ENCODE peak calls at places on chromosomes 13 and 19, in six cellular contexts. D is lower leg skin, N is astrocyte of the cerebellum, O is iris pigment epithelial cell, Y is T-helper 9 cell, E is head of caudate nucleus. P is an unnamed sample.

GRCh38 chr13:85508683-85509329 is 290.4 kb downstream of the SLITRK6 start:
- DNase-seq in N (no peak), E (no peak), O (peak; percentile 21), D (no peak), Y (no peak), P (no peak)

GRCh38 chr13:110492299-110493160 is 69.0 kb downstream of the RAB20 start:
- DNase-seq in Y (no peak), N (no peak), D (no peak), E (no peak), O (no peak), P (no peak)

GRCh38 chr19:5130371-5131030 is 161.6 kb downstream of the KDM4B start:
- DNase-seq in O (no peak), D (no peak), E (no peak), N (no peak), Y (peak; percentile 7), P (no peak)

GRCh38 chr19:58476498-58477015 is 405 bp downstream of the ZNF446 start:
- DNase-seq in N (no peak), E (no peak), Y (no peak), O (peak; percentile 18), D (no peak), P (no peak)

GRCh38 chr13:98484289-98485219 is 92.4 kb downstream of the STK24 start:
- DNase-seq in O (peak; percentile 97), D (peak; percentile 95), Y (peak; percentile 66), E (no peak), N (peak; percentile 65), P (peak; percentile 14)

GRCh38 chr13:71801781-71802180 is 65.2 kb downstream of the DACH1 start:
- DNase-seq in O (no peak), N (no peak), Y (no peak), E (no peak), D (no peak), P (peak; percentile 99)

GRCh38 chr13:56459291-56459690 is 681.4 kb upstream of the PRR20A start:
- DNase-seq in D (no peak), E (no peak), O (no peak), Y (no peak), N (no peak), P (no peak)

GRCh38 chr13:49495783-49496762 is at the start of gene PHF11:
- DNase-seq in Y (peak; percentile 81), D (peak; percentile 96), N (no peak), E (peak; percentile 74), O (peak; percentile 73), P (no peak)

GRCh38 chr13:111204438-111205177 is 89.5 kb downstream of the ARHGEF7 start:
- DNase-seq in E (no peak), Y (no peak), N (no peak), O (peak; percentile 86), D (peak; percentile 87), P (no peak)

GRCh38 chr13:77853701-77854100 is 64.9 kb downstream of the EDNRB start:
- DNase-seq in Y (no peak), D (no peak), E (no peak), N (no peak), O (no peak), P (no peak)

GRCh38 chr19:19256072-19256969 is 16.8 kb downstream of the TM6SF2 start:
- DNase-seq in D (no peak), O (no peak), Y (no peak), N (no peak), E (no peak), P (no peak)

GRCh38 chr19:34317311-34317927 is 47.6 kb upstream of the GPI start:
- DNase-seq in O (peak; percentile 32), E (no peak), N (no peak), D (peak; percentile 82), Y (peak; percentile 24), P (no peak)

GRCh38 chr13:79782541-79783216 is 301.7 kb downstream of the NDFIP2 start:
- DNase-seq in D (no peak), N (peak; percentile 39), O (peak; percentile 65), Y (no peak), E (peak; percentile 36), P (no peak)

GRCh38 chr19:55486971-55487883 is 1.0 kb upstream of the SSC5D start:
- DNase-seq in D (no peak), Y (no peak), O (peak; percentile 96), E (no peak), N (peak; percentile 88), P (no peak)

GRCh38 chr13:113511361-113511760 is 20.9 kb upstream of the DCUN1D2 start:
- DNase-seq in D (no peak), N (no peak), Y (no peak), O (no peak), E (no peak), P (no peak)

GRCh38 chr19:16626796-16627193 is 1.2 kb downstream of the MED26 start:
- DNase-seq in N (no peak), O (no peak), Y (no peak), D (no peak), E (no peak), P (no peak)

GRCh38 chr13:111902726-111903125 is 164.2 kb upstream of the SOX1 start:
- DNase-seq in N (no peak), O (no peak), E (peak; percentile 14), D (peak; percentile 36), Y (no peak), P (no peak)

GRCh38 chr13:20808874-20809273 is 35.1 kb upstream of the EEF1AKMT1 start:
- DNase-seq in O (no peak), E (no peak), D (no peak), Y (no peak), N (no peak), P (no peak)

GRCh38 chr13:50599046-50599445 is 244.4 kb downstream of the DLEU7 start:
- DNase-seq in O (no peak), D (no peak), Y (no peak), N (no peak), E (no peak), P (no peak)

GRCh38 chr13:51453959-51454703 is 1.3 kb upstream of the INTS6 start:
- DNase-seq in E (no peak), D (peak; percentile 86), N (no peak), Y (peak; percentile 15), O (peak; percentile 27), P (peak; percentile 62)

GRCh38 chr13:28528388-28528787 is 33.5 kb upstream of the FLT1 start:
- DNase-seq in N (no peak), Y (no peak), D (no peak), O (no peak), E (no peak), P (no peak)

GRCh38 chr19:49331616-49332055 is 3.6 kb upstream of the CD37 start:
- DNase-seq in D (peak; percentile 74), N (peak; percentile 4), O (peak; percentile 85), Y (peak; percentile 31), E (peak; percentile 75), P (peak; percentile 16)

GRCh38 chr19:28319208-28319607 is 893.7 kb downstream of the UQCRFS1 start:
- DNase-seq in E (no peak), N (no peak), Y (no peak), O (no peak), D (no peak), P (no peak)

GRCh38 chr13:94984974-94985373 is 272.6 kb upstream of the SOX21 start:
- DNase-seq in N (no peak), D (no peak), Y (no peak), O (no peak), E (no peak), P (no peak)

GRCh38 chr13:97809576-97809975 is 143.9 kb upstream of the IPO5 start:
- DNase-seq in N (peak; percentile 13), Y (no peak), E (no peak), O (peak; percentile 11), D (no peak), P (no peak)

GRCh38 chr19:36093687-36094086 is 17.3 kb upstream of the OVOL3 start:
- DNase-seq in O (no peak), Y (no peak), E (peak; percentile 68), N (no peak), D (no peak), P (no peak)

GRCh38 chr13:23352161-23352560 is 81.3 kb downstream of the SACS start:
- DNase-seq in N (no peak), E (no peak), Y (no peak), O (no peak), D (no peak), P (no peak)

GRCh38 chr19:6498294-6499036 is 3.6 kb downstream of the TUBB4A start:
- DNase-seq in O (no peak), Y (no peak), E (no peak), N (no peak), D (no peak), P (peak; percentile 3)

GRCh38 chr13:98440390-98441055 is 136.4 kb downstream of the STK24 start:
- DNase-seq in O (no peak), E (no peak), D (no peak), Y (no peak), N (no peak), P (no peak)

P was measured in NCI-H1694 treated with DMSO at 0.1 percent for 48 hours.